ENCODE peak calls at places on chromosomes 12 and 14, in five cellular contexts. A is bronchial epithelial cell; G is stimulated activated CD8-positive, alpha-beta memory T cell treated with anti-CD3 and anti-CD28 coated beads, Interleukin-12 subunit alpha, Interleukin-12 subunit beta, amount 100 ng/mL, for 4 hours; I is EL; H is Calu3. O is an unnamed sample.

GRCh38 chr12:4203772-4204376 is 69.7 kb upstream of the CCND2 start:
- DNase-seq in A (no peak), G (no peak), I (no peak), H (no peak), O (no peak)

GRCh38 chr12:55713721-55714120 is 2.1 kb upstream of the BLOC1S1 start:
- DNase-seq in A (peak; percentile 90), G (no peak), I (peak; percentile 92), H (no peak), O (no peak)

GRCh38 chr12:58502857-58503256 is 417.4 kb downstream of the LRIG3 start:
- DNase-seq in A (peak; percentile 21), G (no peak), I (peak; percentile 19), H (no peak), O (no peak)

GRCh38 chr12:53078425-53079225 is 565 bp downstream of the SPRYD3 start:
- DNase-seq in A (peak; percentile 37), G (no peak), I (no peak), H (no peak), O (no peak)

GRCh38 chr12:1080520-1081223 is 89.6 kb downstream of the ERC1 start:
- DNase-seq in A (no peak), G (no peak), I (no peak), H (no peak), O (no peak)

GRCh38 chr12:4908694-4909396 is 860 bp upstream of the KCNA1 start:
- DNase-seq in A (no peak), G (no peak), I (peak; percentile 7), H (no peak), O (peak; percentile 54)

GRCh38 chr12:3578557-3578956 is 87.6 kb downstream of the PRMT8 start:
- DNase-seq in A (no peak), G (no peak), I (no peak), H (no peak), O (no peak)

GRCh38 chr12:84497819-84498218 is 414.8 kb downstream of the SLC6A15 start:
- DNase-seq in A (no peak), G (no peak), I (no peak), H (no peak), O (no peak)

GRCh38 chr12:130051900-130052299 is 110.4 kb upstream of the FZD10 start:
- DNase-seq in A (no peak), G (no peak), I (no peak), H (no peak), O (no peak)

GRCh38 chr12:29073631-29074239 is 75.3 kb upstream of the FAR2 start:
- DNase-seq in A (peak; percentile 50), G (no peak), I (peak; percentile 49), H (peak; percentile 21), O (no peak)

GRCh38 chr14:20501346-20501745 is 4.0 kb upstream of the RNASE10 start:
- DNase-seq in A (peak; percentile 93), G (no peak), I (no peak), H (no peak), O (no peak)

GRCh38 chr12:91355150-91356006 is 172.8 kb upstream of the DCN start:
- DNase-seq in A (peak; percentile 64), G (no peak), I (peak; percentile 74), H (peak; percentile 73), O (no peak)

GRCh38 chr14:67373347-67373746 is 13.2 kb downstream of the EIF2S1 start:
- DNase-seq in A (no peak), G (no peak), I (no peak), H (no peak), O (no peak)

GRCh38 chr12:67633708-67634107 is 14.8 kb upstream of the DYRK2 start:
- DNase-seq in A (no peak), G (no peak), I (no peak), H (no peak), O (no peak)

GRCh38 chr12:34142430-34142829 is 120.1 kb downstream of the ALG10 start:
- DNase-seq in A (no peak), G (no peak), I (no peak), H (no peak), O (peak; percentile 34)

GRCh38 chr14:36604757-36605505 is 22.5 kb upstream of the NKX2-8 start:
- DNase-seq in A (peak; percentile 69), G (no peak), I (peak; percentile 64), H (peak; percentile 68), O (no peak)

GRCh38 chr12:62006076-62006732 is 254.0 kb upstream of the USP15 start:
- DNase-seq in A (peak; percentile 48), G (no peak), I (peak; percentile 29), H (peak; percentile 45), O (no peak)

GRCh38 chr12:110038741-110039084 is 9.6 kb downstream of the C12orf76 start:
- DNase-seq in A (no peak), G (no peak), I (no peak), H (no peak), O (no peak)

GRCh38 chr14:67934087-67934486 is 114.5 kb downstream of the RAD51B start:
- DNase-seq in A (peak; percentile 78), G (no peak), I (peak; percentile 80), H (peak; percentile 27), O (no peak)

GRCh38 chr14:92391746-92392145 is 68.8 kb downstream of the SLC24A4 start:
- DNase-seq in A (no peak), G (no peak), I (no peak), H (no peak), O (peak; percentile 62)

GRCh38 chr12:65858831-65859230 is 34.5 kb downstream of the HMGA2 start:
- DNase-seq in A (peak; percentile 68), G (no peak), I (peak; percentile 75), H (no peak), O (no peak)

GRCh38 chr14:103280278-103280917 is 53.6 kb upstream of the EIF5 start:
- DNase-seq in A (no peak), G (no peak), I (no peak), H (no peak), O (no peak)

GRCh38 chr12:46303039-46303666 is 34.3 kb upstream of the SLC38A1 start:
- DNase-seq in A (peak; percentile 78), G (no peak), I (peak; percentile 31), H (peak; percentile 16), O (no peak)

GRCh38 chr14:60616326-60617044 is 32.8 kb downstream of the SIX1 start:
- DNase-seq in A (peak; percentile 22), G (no peak), I (no peak), H (no peak), O (no peak)

GRCh38 chr14:77040995-77041744 is 12.7 kb upstream of the IRF2BPL start:
- DNase-seq in A (no peak), G (no peak), I (no peak), H (peak; percentile 31), O (no peak)

GRCh38 chr14:30921305-30921704 is 46.9 kb downstream of the COCH start:
- DNase-seq in A (peak; percentile 28), G (no peak), I (no peak), H (no peak), O (no peak)

GRCh38 chr12:60335765-60336164 is 739.9 kb downstream of the SLC16A7 start:
- DNase-seq in A (peak; percentile 86), G (no peak), I (peak; percentile 71), H (peak; percentile 4), O (no peak)

GRCh38 chr12:49515266-49515665 is 23.6 kb upstream of the KCNH3 start:
- DNase-seq in A (peak; percentile 83), G (no peak), I (peak; percentile 83), H (peak; percentile 42), O (no peak)

GRCh38 chr12:38056701-38057689 is 259.6 kb upstream of the ALG10B start:
- DNase-seq in A (peak; percentile 5), G (no peak), I (peak; percentile 3), H (peak; percentile 30), O (peak; percentile 3)

GRCh38 chr12:57370696-57371095 is 60.1 kb downstream of the R3HDM2 start:
- DNase-seq in A (no peak), G (no peak), I (peak; percentile 37), H (no peak), O (no peak)

GRCh38 chr14:98803196-98803595 is 468.8 kb downstream of the BCL11B start:
- DNase-seq in A (no peak), G (no peak), I (no peak), H (no peak), O (no peak)